ENCODE peak calls at places on chromosomes 6 and 20, in nine cellular contexts. J, A, N, K, O, E, B, Q and H are unnamed samples.
A peak's percentile ranks its signal among the peaks of the same experiment; 100 is the strongest.

GRCh38 chr6:4914412-4915159 is 89.3 kb downstream of the RPP40 start:
- DNase-seq in K (peak; percentile 58), N (peak; percentile 58), Q (peak; percentile 64), A (no peak), B (no peak), O (no peak), E (no peak), J (no peak), H (peak; percentile 63)

GRCh38 chr6:158869010-158869603 is 49.9 kb upstream of the EZR start:
- DNase-seq in K (no peak), Q (no peak), O (no peak), N (no peak), E (peak; percentile 12), A (no peak), J (no peak), B (no peak), H (peak; percentile 88)

GRCh38 chr6:169186496-169187169 is 67.0 kb downstream of the THBS2 start:
- DNase-seq in E (no peak), K (no peak), J (no peak), A (no peak), N (no peak), Q (no peak), B (no peak), O (no peak), H (no peak)

GRCh38 chr6:16625319-16626240 is 135.7 kb downstream of the ATXN1 start:
- DNase-seq in N (peak; percentile 67), E (no peak), B (no peak), A (no peak), Q (peak; percentile 22), O (no peak), J (no peak), K (peak; percentile 22), H (peak; percentile 62)

GRCh38 chr6:220736-221475 is 71.4 kb upstream of the DUSP22 start:
- DNase-seq in K (peak; percentile 38), E (no peak), N (no peak), J (no peak), B (no peak), A (no peak), O (no peak), Q (peak; percentile 30), H (no peak)

GRCh38 chr6:13522639-13523038 is 35.2 kb upstream of the GFOD1 start:
- DNase-seq in K (peak; percentile 88), J (no peak), A (no peak), O (no peak), B (no peak), E (no peak), N (peak; percentile 8), Q (peak; percentile 68), H (peak; percentile 58)

GRCh38 chr20:35491823-35492222 is 36.4 kb downstream of the CEP250 start:
- DNase-seq in K (peak; percentile 34), O (no peak), E (no peak), B (no peak), N (no peak), A (no peak), J (no peak), Q (no peak), H (peak; percentile 19)

GRCh38 chr6:56802570-56802969 is 152.3 kb upstream of the BEND6 start:
- DNase-seq in Q (peak; percentile 46), J (no peak), B (no peak), A (no peak), K (peak; percentile 66), O (no peak), E (no peak), N (peak; percentile 76), H (peak; percentile 72)

GRCh38 chr6:156881687-156882629 is 104.8 kb downstream of the ARID1B start:
- DNase-seq in J (no peak), N (peak; percentile 9), Q (no peak), B (no peak), K (no peak), A (no peak), O (no peak), E (no peak), H (no peak)

GRCh38 chr6:5213851-5214507 is 46.8 kb downstream of the LYRM4 start:
- DNase-seq in Q (peak; percentile 55), E (no peak), K (peak; percentile 81), B (no peak), O (no peak), A (no peak), J (no peak), N (no peak), H (no peak)

GRCh38 chr6:80872194-80872950 is 765.9 kb downstream of the BCKDHB start:
- DNase-seq in N (no peak), O (no peak), A (no peak), Q (peak; percentile 25), J (no peak), E (no peak), K (no peak), B (no peak), H (no peak)

GRCh38 chr20:11919571-11919970 is 1.9 kb downstream of the BTBD3 start:
- DNase-seq in Q (no peak), N (no peak), B (no peak), E (no peak), K (no peak), O (no peak), J (no peak), A (no peak), H (no peak)